ENCODE peak calls at places on chromosomes 6 and 20, in eight cellular contexts. R is psoas muscle, F is HFF-Myc, Y is left ventricle myocardium inferior, V is mesenchymal stem cell, W is fibroblast of the aortic adventitia, M is aorta, C is ovary. U is an unnamed sample.

GRCh38 chr20:57080796-57081195 is 185.6 kb downstream of the BMP7 start:
- DNase-seq in R (no peak), F (peak), Y (no peak), V (peak), W (no peak), M (no peak), C (no peak), U (peak)

GRCh38 chr20:51650685-51651134 is 108.2 kb upstream of the NFATC2 start:
- DNase-seq in R (no peak), F (no peak), Y (no peak), V (peak), W (peak), M (no peak), C (no peak), U (peak)

GRCh38 chr6:3001773-3002293 is 2.1 kb downstream of the NQO2 start:
- DNase-seq in R (no peak), F (peak), Y (no peak), V (peak), W (peak), M (no peak), C (no peak), U (peak)

GRCh38 chr20:38842558-38842981 is 37.1 kb downstream of the PPP1R16B start:
- DNase-seq in R (no peak), F (no peak), Y (no peak), V (no peak), W (no peak), M (no peak), C (no peak), U (no peak)

GRCh38 chr6:35411066-35411465 is 41.1 kb upstream of the FANCE start:
- DNase-seq in R (no peak), F (no peak), Y (no peak), V (no peak), W (no peak), M (no peak), C (no peak), U (no peak)

GRCh38 chr6:130239755-130240154 is 17.0 kb upstream of the SAMD3 start:
- DNase-seq in R (no peak), F (no peak), Y (no peak), V (no peak), W (peak), M (no peak), C (no peak), U (no peak)

GRCh38 chr6:63661769-63662168 is 26.2 kb downstream of the PHF3 start:
- DNase-seq in R (no peak), F (no peak), Y (no peak), V (no peak), W (no peak), M (peak), C (no peak), U (no peak)

GRCh38 chr6:71205336-71205956 is 83.2 kb upstream of the OGFRL1 start:
- DNase-seq in R (no peak), F (no peak), Y (no peak), V (peak), W (no peak), M (no peak), C (no peak), U (peak)

GRCh38 chr6:1631251-1631650 is 21.5 kb downstream of the FOXC1 start:
- DNase-seq in R (no peak), F (no peak), Y (no peak), V (no peak), W (no peak), M (no peak), C (no peak), U (no peak)

GRCh38 chr20:32858873-32859372 is at the start of gene EFCAB8:
- DNase-seq in R (no peak), F (no peak), Y (no peak), V (no peak), W (no peak), M (no peak), C (no peak), U (no peak)

GRCh38 chr20:41308726-41309413 is 8.7 kb downstream of the ZHX3 start:
- DNase-seq in R (no peak), F (no peak), Y (no peak), V (no peak), W (peak), M (no peak), C (no peak), U (no peak)

GRCh38 chr6:157255079-157255478 is 68.2 kb downstream of the TMEM242 start:
- DNase-seq in R (no peak), F (no peak), Y (no peak), V (no peak), W (no peak), M (no peak), C (no peak), U (no peak)

DNA sequence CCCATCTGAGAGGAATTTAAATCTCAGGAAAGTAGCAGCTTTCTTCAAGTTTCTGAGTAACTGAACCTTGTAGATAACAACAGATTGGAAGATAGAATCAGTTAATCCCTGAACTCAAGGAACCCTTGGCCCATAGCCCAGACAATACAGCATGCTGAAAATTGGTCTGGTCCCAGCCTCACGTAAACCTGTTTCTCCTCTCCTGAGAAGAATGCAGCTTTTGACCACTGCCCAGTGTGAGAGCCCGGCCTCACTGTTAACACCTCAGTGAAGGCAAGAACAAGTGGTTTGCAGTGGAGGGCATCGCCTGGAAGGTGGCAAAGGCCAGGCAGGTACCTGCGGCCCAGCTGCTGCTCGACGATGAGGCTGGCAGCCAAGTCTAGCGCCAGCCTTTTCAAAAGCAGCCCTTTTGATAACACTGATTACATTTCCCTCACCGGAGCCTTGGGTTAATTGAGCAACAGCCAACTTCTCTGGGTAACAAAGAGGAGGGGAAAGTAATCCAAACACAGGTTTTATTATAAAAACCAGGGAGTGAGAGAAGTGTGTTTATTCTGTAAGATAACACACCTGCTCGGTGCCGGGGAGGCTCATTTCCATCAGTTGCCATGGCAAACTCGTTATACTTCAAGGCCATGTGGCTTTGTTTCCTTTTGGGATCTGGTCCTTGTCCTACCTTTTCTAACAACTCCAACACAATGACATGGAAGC is 54.0 kb downstream of the TRAF3IP2 start:
- DNase-seq in R (no peak), F (no peak), Y (no peak), V (no peak), W (peak), M (no peak), C (no peak), U (no peak)
- H3K4me3 ChIP-seq in R (peak), F (no peak), Y (peak), V (peak), W (no peak), M (no peak), C (no peak), U (no peak)

DNA sequence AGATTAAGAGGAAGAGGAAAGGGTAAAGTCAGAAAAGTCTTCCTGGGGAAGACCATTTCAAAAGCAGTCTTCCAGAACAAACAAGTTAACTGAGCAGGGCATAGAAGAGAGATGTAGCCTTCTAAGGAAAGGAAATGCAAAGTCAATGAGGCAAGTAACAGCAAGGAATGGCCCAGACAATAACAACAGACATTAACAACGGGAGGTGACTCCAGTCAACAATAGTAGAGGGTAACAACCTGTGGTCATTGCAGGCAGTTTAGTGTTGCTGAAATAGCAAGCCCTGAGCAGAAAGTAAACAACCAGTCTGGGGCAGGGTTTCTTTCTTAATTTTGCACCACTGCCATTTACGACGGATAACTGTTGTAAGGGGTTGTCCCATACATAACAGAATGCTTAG is 2.1 kb downstream of the MDN1 start:
- DNase-seq in R (no peak), F (no peak), Y (no peak), V (no peak), W (no peak), M (no peak), C (no peak), U (no peak)
- H3K4me3 ChIP-seq in R (peak), F (peak), Y (peak), V (peak), W (no peak), M (no peak), C (no peak), U (no peak)

DNA sequence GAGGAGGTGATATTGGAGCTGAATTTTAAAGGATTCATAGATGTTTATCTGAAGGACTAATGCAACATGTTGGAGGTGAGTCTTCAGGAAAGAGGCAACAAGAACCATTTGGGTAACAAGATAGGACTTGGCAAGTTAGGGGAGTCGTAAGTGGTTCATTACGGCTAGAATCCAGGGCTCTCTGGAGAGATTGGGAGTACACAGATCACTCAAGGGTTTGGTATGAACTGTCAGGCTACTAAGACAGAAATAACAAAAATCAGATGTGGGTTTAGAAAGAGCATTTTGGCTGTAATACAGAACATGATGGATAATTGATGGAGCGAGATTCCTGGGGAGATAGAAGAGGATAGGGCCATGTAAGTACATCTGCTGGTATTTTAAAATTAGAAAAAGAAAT is 86.3 kb upstream of the ESR1 start:
- DNase-seq in R (no peak), F (no peak), Y (no peak), V (no peak), W (peak), M (no peak), C (no peak), U (no peak)
- H3K4me3 ChIP-seq in R (no peak), F (no peak), Y (no peak), V (no peak), W (no peak), M (no peak), C (no peak), U (no peak)

GRCh38 chr20:31475472-31476312 is 604 bp downstream of the REM1 start:
- DNase-seq in R (no peak), F (no peak), Y (no peak), V (no peak), W (no peak), M (peak), C (no peak), U (no peak)
- H3K4me3 ChIP-seq in R (peak), F (no peak), Y (peak), V (peak), W (peak), M (peak), C (peak), U (no peak)

DNA sequence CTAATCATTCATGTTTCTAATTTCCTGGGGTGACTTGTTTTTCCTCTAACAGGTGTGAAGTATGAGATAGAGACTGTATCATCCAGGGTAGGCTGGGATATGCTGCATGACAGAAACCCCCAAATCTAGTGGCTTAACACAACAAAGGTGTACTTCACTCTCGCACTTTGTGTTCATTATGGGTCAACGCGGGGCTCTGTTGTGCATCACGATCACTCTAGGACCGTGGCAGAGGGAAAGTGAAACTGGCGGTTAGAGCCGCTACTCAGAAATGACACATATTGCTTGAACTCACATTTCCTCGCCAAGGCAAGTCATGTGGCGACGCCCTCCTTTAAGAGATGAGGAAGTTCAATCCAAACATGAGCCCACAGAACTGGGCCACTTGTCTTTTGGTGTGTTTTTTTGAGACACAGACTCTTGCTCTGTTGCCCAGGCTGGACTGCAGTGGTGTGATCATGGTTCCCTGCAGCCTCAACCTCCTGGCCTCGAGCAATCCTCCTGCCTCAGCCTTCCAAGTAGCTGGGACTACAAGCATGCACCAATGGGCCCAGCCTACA is 41.3 kb downstream of the PCNA start:
- DNase-seq in R (peak), F (no peak), Y (peak), V (peak), W (peak), M (no peak), C (peak), U (peak)
- H3K4me3 ChIP-seq in R (peak), F (no peak), Y (peak), V (peak), W (peak), M (no peak), C (no peak), U (no peak)

DNA sequence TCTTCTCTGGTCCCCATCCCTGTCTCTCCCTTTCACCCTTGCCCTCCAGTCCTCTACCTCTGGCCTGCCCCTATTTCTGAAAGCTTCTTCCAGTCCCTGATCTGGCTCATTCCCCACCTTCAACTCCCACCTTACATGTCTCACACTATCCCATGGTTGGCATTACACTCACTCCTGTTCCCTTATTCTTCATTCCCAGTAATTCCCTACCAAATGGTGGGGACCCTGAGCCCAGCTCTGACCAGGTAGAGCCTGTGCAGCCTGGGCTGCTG is 6.4 kb downstream of the TP53INP2 start:
- DNase-seq in R (no peak), F (no peak), Y (no peak), V (no peak), W (no peak), M (no peak), C (no peak), U (no peak)
- H3K4me3 ChIP-seq in R (peak), F (peak), Y (peak), V (peak), W (no peak), M (no peak), C (no peak), U (peak)

U was measured in brain microvascular endothelial cell.